ENCODE peak calls at places on chromosomes 3 and 15, in eight cellular contexts. J is SK-N-SH, W is stomach, S is sigmoid colon, Y is endothelial cell of umbilical vein, M is transverse colon, Q is H1, A is GM23338. D is an unnamed sample.
A peak's percentile ranks its signal among the peaks of the same experiment; 100 is the strongest.

GRCh38 chr15:90648137-90649070 is 68.7 kb upstream of the BLM start:
- DNase-seq in J (peak; percentile 86), W (peak; percentile 68), S (peak; percentile 93), Y (peak; percentile 88), M (peak; percentile 67), Q (no peak), A (peak; percentile 89), D (peak; percentile 93)

GRCh38 chr3:77313843-77314242 is 273.9 kb downstream of the ROBO2 start:
- DNase-seq in J (no peak), W (no peak), S (no peak), Y (no peak), M (no peak), Q (no peak), A (no peak), D (no peak)

GRCh38 chr3:11553436-11554235 is 90.1 kb downstream of the VGLL4 start:
- DNase-seq in J (no peak), W (peak; percentile 81), S (peak; percentile 75), Y (peak; percentile 46), M (no peak), Q (no peak), A (no peak), D (no peak)

GRCh38 chr3:171328419-171329082 is 131.7 kb downstream of the TNIK start:
- DNase-seq in J (no peak), W (peak; percentile 48), S (no peak), Y (no peak), M (peak; percentile 62), Q (no peak), A (peak; percentile 76), D (no peak)

GRCh38 chr3:152937234-152937633 is 102.3 kb downstream of the P2RY1 start:
- DNase-seq in J (no peak), W (no peak), S (no peak), Y (no peak), M (no peak), Q (no peak), A (no peak), D (no peak)

GRCh38 chr3:143697975-143698374 is 150.3 kb downstream of the SLC9A9 start:
- DNase-seq in J (no peak), W (no peak), S (no peak), Y (no peak), M (no peak), Q (no peak), A (no peak), D (no peak)

GRCh38 chr3:133366921-133367320 is 32.9 kb upstream of the BFSP2 start:
- DNase-seq in J (no peak), W (no peak), S (no peak), Y (no peak), M (no peak), Q (no peak), A (no peak), D (no peak)

GRCh38 chr3:57682284-57682683 is 10.6 kb downstream of the DENND6A start:
- DNase-seq in J (no peak), W (no peak), S (no peak), Y (no peak), M (no peak), Q (no peak), A (no peak), D (no peak)

GRCh38 chr3:140742116-140742515 is 64.3 kb downstream of the TRIM42 start:
- DNase-seq in J (no peak), W (no peak), S (no peak), Y (no peak), M (no peak), Q (no peak), A (no peak), D (no peak)

GRCh38 chr3:42097166-42097946 is 6.2 kb downstream of the TRAK1 start:
- DNase-seq in J (no peak), W (no peak), S (no peak), Y (peak; percentile 55), M (no peak), Q (no peak), A (no peak), D (no peak)

DNA sequence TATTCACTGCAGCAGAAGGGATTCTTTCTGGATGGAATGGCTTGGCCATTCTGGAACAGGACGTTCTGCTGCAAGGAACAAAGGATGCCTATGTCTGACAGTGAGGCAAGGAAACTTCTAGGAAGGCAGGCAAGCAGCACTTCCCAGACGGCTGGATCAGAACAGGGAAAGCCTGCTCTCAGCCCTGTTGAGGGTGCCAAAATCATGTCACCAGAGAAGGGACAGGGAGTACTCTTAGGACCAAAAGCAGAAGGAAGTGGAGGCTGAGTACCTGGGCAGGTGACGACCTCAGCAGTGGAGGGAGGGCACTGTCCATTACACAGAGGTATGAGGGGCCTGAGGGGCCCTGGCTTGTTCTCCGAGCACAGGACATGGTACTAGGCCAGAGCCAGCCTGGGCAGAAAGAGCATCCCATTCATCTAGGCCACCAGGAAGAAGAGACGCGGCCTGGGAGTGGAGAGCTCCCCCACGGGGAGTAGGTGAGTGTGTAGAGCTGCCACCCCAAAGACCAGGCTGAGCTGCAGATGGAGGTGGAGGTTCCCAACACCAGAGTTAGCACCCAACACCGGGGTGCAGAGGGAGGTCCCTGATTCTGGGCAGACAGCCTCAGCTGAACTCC is 9.6 kb downstream of the KLF15 start:
- DNase-seq in J (no peak), W (peak; percentile 22), S (peak; percentile 66), Y (no peak), M (no peak), Q (no peak), A (no peak), D (no peak)
- TF ChIP-seq POLR2AphosphoS5 in J (no peak), W (peak; percentile 31), S (peak; percentile 47), Y (no peak), M (peak; percentile 18), Q (no peak), A (no peak), D (no peak)

GRCh38 chr3:124818398-124819150 is 68.6 kb downstream of the ITGB5 start:
- DNase-seq in J (no peak), W (no peak), S (no peak), Y (no peak), M (no peak), Q (no peak), A (no peak), D (no peak)
- H3K27ac ChIP-seq in J (no peak overlapping the region), W (no peak overlapping the region), S (peak overlapping the region; percentile 67), Y (no peak overlapping the region), M (peak overlapping the region; percentile 26), Q (no peak overlapping the region), A (peak overlapping the region; percentile 11), D (no peak overlapping the region)

DNA sequence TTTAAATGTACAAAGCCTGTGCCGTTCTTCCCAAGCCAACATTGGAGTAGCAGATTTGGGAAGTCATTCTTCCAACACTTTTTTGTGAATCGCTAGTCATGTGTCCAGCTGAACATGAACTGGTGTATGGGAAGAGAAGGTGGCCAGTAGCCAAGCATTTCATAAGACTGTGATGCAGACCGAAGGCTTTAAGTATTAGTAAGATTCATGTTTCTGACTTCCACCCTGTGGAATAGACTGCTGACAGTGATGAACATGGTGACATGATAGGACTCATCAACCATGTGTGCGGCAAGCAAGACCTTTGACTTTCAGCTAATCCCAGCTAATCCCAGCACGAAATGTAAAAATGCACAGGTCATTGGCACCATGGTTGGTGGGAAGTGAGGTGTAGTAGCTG is 48.3 kb upstream of the THSD4 start:
- DNase-seq in J (no peak), W (no peak), S (no peak), Y (no peak), M (no peak), Q (no peak), A (no peak), D (no peak)
- TF ChIP-seq POLR2AphosphoS5 in J (no peak), W (no peak), S (no peak), Y (no peak), M (no peak), Q (no peak), A (no peak), D (no peak)

DNA sequence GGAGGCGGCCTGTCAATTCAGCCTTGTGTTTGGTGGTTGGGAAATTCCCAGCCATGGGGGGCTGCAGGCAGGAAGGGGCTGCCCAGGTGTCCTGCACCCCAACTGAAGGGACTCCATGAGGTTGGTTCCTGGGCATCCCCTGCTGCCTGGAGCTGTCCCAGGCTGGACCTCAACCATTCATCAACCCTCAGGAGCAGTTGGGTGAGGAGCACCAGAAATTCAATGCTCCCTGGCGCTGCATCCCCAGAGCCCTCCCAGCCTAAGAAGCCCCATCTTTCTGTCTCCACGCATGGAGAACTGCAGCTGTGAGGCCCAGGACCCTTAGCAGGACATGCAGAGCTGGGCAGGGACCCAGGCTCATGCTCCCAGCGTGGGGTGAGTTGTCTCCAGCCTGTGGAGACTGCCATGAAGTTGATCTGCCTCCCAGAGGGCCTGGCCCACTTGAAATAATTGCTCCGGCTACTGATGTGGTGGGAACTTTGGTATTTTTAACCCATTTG is 8.0 kb upstream of the SEMA3B start:
- DNase-seq in J (no peak), W (no peak), S (no peak), Y (no peak), M (no peak), Q (no peak), A (no peak), D (no peak)
- H3K27ac ChIP-seq in J (peak overlapping the region; percentile 76), W (peak overlapping the region; percentile 96), S (peak overlapping the region; percentile 99), Y (peak overlapping the region; percentile 88), M (peak overlapping the region; percentile 94), Q (no peak overlapping the region), A (no peak overlapping the region), D (no peak overlapping the region)

GRCh38 chr15:60917469-60918130 is 311.5 kb downstream of the RORA start:
- DNase-seq in J (no peak), W (peak; percentile 54), S (peak; percentile 90), Y (no peak), M (peak; percentile 41), Q (no peak), A (no peak), D (no peak)

GRCh38 chr15:60918234-60918964 is 310.7 kb downstream of the RORA start:
- DNase-seq in J (no peak), W (peak; percentile 42), S (no peak), Y (no peak), M (peak; percentile 16), Q (no peak), A (no peak), D (no peak)

GRCh38 chr15:60916032-60916673 is 312.9 kb downstream of the RORA start:
- DNase-seq in J (no peak), W (no peak), S (no peak), Y (no peak), M (no peak), Q (no peak), A (peak; percentile 24), D (peak; percentile 38)

GRCh38 chr15:60914360-60914759 is 314.7 kb downstream of the RORA start:
- DNase-seq in J (no peak), W (no peak), S (no peak), Y (peak; percentile 8), M (no peak), Q (no peak), A (no peak), D (no peak)

GRCh38 chr15:60916674-60917468 is 312.2 kb downstream of the RORA start:
- DNase-seq in J (peak; percentile 73), W (peak; percentile 81), S (peak; percentile 94), Y (peak; percentile 80), M (peak; percentile 86), Q (peak; percentile 51), A (peak; percentile 97), D (peak; percentile 56)
- TF ChIP-seq POLR2AphosphoS5 in J (no peak), W (no peak), S (no peak), Y (no peak), M (no peak), Q (no peak), A (no peak), D (no peak)

GRCh38 chr3:50622881-50623280 is 5.9 kb downstream of the MAPKAPK3 start:
- DNase-seq in J (no peak), W (no peak), S (no peak), Y (no peak), M (no peak), Q (no peak), A (no peak), D (no peak)
- H3K27ac ChIP-seq in J (no peak overlapping the region), W (no peak overlapping the region), S (no peak overlapping the region), Y (no peak overlapping the region), M (no peak overlapping the region), Q (no peak overlapping the region), A (no peak overlapping the region), D (peak overlapping the region; percentile 25)

D was measured in HL-60.